ENCODE peak calls at places on chromosomes 1 and 21, in eight cellular contexts. X, M, A, J, F, S, H and D are unnamed samples.
A peak's percentile ranks its signal among the peaks of the same experiment; 100 is the strongest.

GRCh38 chr1:16925635-16926490 is 4.1 kb downstream of the CROCC start:
- DNase-seq in F (no peak), H (no peak), X (no peak), A (peak; percentile 35), M (no peak), S (no peak), J (no peak), D (no peak)

GRCh38 chr1:235557495-235557894 is 53.2 kb upstream of the B3GALNT2 start:
- DNase-seq in A (no peak), J (no peak), H (no peak), F (no peak), X (peak; percentile 6), M (no peak), S (no peak), D (no peak)

GRCh38 chr21:31530364-31530763 is 129.1 kb upstream of the SOD1 start:
- DNase-seq in H (no peak), M (no peak), F (no peak), A (no peak), S (no peak), X (no peak), J (no peak), D (no peak)

GRCh38 chr1:54803761-54804470 is 2.8 kb upstream of the TTC22 start:
- DNase-seq in S (no peak), M (no peak), A (peak; percentile 84), H (no peak), F (no peak), X (peak; percentile 62), J (no peak), D (no peak)

GRCh38 chr1:40309374-40310128 is 7.5 kb downstream of the COL9A2 start:
- DNase-seq in M (no peak), S (no peak), J (no peak), H (no peak), A (no peak), X (no peak), F (no peak), D (no peak)

GRCh38 chr1:92480813-92481597 is 5.7 kb downstream of the GFI1 start:
- DNase-seq in A (no peak), F (no peak), S (no peak), M (no peak), H (no peak), X (no peak), J (no peak), D (no peak)

GRCh38 chr1:89635825-89636815 is 3.2 kb downstream of the LRRC8C start:
- DNase-seq in J (no peak), X (peak; percentile 92), A (no peak), S (no peak), M (no peak), H (no peak), F (no peak), D (no peak)

GRCh38 chr1:244063498-244063897 is 12.4 kb downstream of the ZBTB18 start:
- DNase-seq in X (no peak), J (no peak), A (no peak), H (no peak), F (no peak), S (no peak), M (no peak), D (no peak)

GRCh38 chr21:29372063-29372802 is 73.5 kb downstream of the BACH1 start:
- DNase-seq in J (peak; percentile 31), X (peak; percentile 86), F (peak; percentile 81), S (peak; percentile 72), M (peak; percentile 69), H (peak; percentile 32), A (peak; percentile 79), D (peak; percentile 32)

GRCh38 chr1:88276158-88276557 is 407.9 kb upstream of the PKN2 start:
- DNase-seq in J (no peak), S (no peak), F (no peak), H (no peak), M (no peak), X (peak; percentile 41), A (peak; percentile 11), D (no peak)

GRCh38 chr21:41616063-41616591 is 108.2 kb upstream of the TMPRSS2 start:
- DNase-seq in A (peak; percentile 84), J (no peak), X (peak; percentile 56), M (no peak), S (no peak), H (no peak), F (peak; percentile 34), D (no peak)

GRCh38 chr1:44049839-44050238 is 18.6 kb upstream of the SLC6A9 start:
- DNase-seq in H (no peak), S (peak; percentile 76), F (peak; percentile 85), M (no peak), X (peak; percentile 95), A (peak; percentile 78), J (no peak), D (no peak)

GRCh38 chr21:44445413-44445812 is 9.9 kb upstream of the LRRC3 start:
- DNase-seq in H (no peak), F (no peak), X (no peak), A (no peak), M (no peak), S (no peak), J (no peak), D (no peak)

GRCh38 chr1:93751391-93752250 is 70.0 kb upstream of the BCAR3 start:
- DNase-seq in H (no peak), J (no peak), M (no peak), S (no peak), F (no peak), X (no peak), A (no peak), D (no peak)

GRCh38 chr1:170624141-170624540 is 39.8 kb upstream of the PRRX1 start:
- DNase-seq in J (no peak), F (no peak), S (no peak), M (no peak), H (no peak), X (no peak), A (no peak), D (no peak)

GRCh38 chr1:24957016-24957807 is 27.1 kb upstream of the RUNX3 start:
- DNase-seq in S (no peak), F (no peak), X (no peak), A (no peak), M (no peak), H (no peak), J (no peak), D (no peak)